ENCODE peak calls at places on chromosomes 3 and 15, in seven cellular contexts. U is AG04450, L is choroid plexus epithelial cell, H is stomach, Y is lower lobe of right lung, I is left ventricle myocardium inferior, C is OCI-LY7. J is an unnamed sample.

GRCh38 chr15:73717206-73717605 is 33.0 kb downstream of the CD276 start:
- DNase-seq in U (no peak), H (no peak), Y (no peak), L (no peak), I (no peak), C (no peak), J (no peak)

GRCh38 chr15:79035111-79035601 is 55.4 kb downstream of the RASGRF1 start:
- DNase-seq in L (peak), C (no peak), H (no peak), U (no peak), I (no peak), Y (no peak), J (peak)

GRCh38 chr3:174162550-174162949 is 696.6 kb upstream of the NAALADL2 start:
- DNase-seq in H (no peak), I (no peak), U (no peak), L (no peak), C (no peak), Y (no peak), J (no peak)

GRCh38 chr3:134640872-134641470 is 9.9 kb downstream of the KY start:
- DNase-seq in L (peak), U (no peak), H (peak), Y (no peak), I (no peak), C (peak), J (peak)

GRCh38 chr3:41118461-41119385 is 80.6 kb upstream of the CTNNB1 start:
- DNase-seq in H (no peak), Y (no peak), I (no peak), L (peak), C (no peak), U (no peak), J (no peak)

GRCh38 chr15:87881001-87881400 is 375.5 kb downstream of the NTRK3 start:
- DNase-seq in Y (no peak), U (no peak), C (no peak), L (no peak), I (no peak), H (no peak), J (no peak)

GRCh38 chr3:133426721-133427120 is 26.9 kb downstream of the BFSP2 start:
- DNase-seq in C (no peak), I (no peak), L (peak), H (no peak), Y (no peak), U (no peak), J (no peak)

GRCh38 chr3:62376906-62377865 is 3.8 kb upstream of the FEZF2 start:
- DNase-seq in C (no peak), H (no peak), Y (no peak), U (no peak), L (no peak), I (no peak), J (no peak)

GRCh38 chr3:25386686-25387271 is 41.3 kb upstream of the RARB start:
- DNase-seq in I (no peak), H (no peak), L (no peak), U (no peak), Y (no peak), C (no peak), J (no peak)

GRCh38 chr3:136860541-136860940 is 1.5 kb upstream of the NCK1 start:
- DNase-seq in C (peak), L (peak), Y (no peak), I (no peak), U (no peak), H (no peak), J (peak)

GRCh38 chr3:152452318-152452717 is 183.6 kb downstream of the MBNL1 start:
- DNase-seq in L (peak), I (no peak), C (no peak), U (no peak), H (no peak), Y (no peak), J (no peak)

GRCh38 chr3:84985795-84986194 is 27.0 kb downstream of the CADM2 start:
- DNase-seq in I (no peak), H (no peak), C (no peak), L (no peak), Y (no peak), U (no peak), J (no peak)

GRCh38 chr3:80263260-80263659 is 495.5 kb upstream of the ROBO1 start:
- DNase-seq in H (no peak), L (no peak), U (no peak), Y (no peak), I (no peak), C (no peak), J (no peak)

GRCh38 chr15:80856809-80857377 is 77.7 kb downstream of the CEMIP start:
- DNase-seq in C (no peak), L (peak), H (peak), Y (peak), I (peak), U (no peak), J (no peak)

GRCh38 chr15:76155742-76156141 is 96.0 kb downstream of the TMEM266 start:
- DNase-seq in H (no peak), C (no peak), I (no peak), U (no peak), Y (no peak), L (no peak), J (no peak)

GRCh38 chr3:12954180-12954579 is 112.8 kb upstream of the RPL32 start:
- DNase-seq in L (no peak), H (no peak), C (no peak), U (no peak), I (no peak), Y (no peak), J (no peak)

GRCh38 chr3:149507491-149508324 is 33.2 kb downstream of the TM4SF4 start:
- DNase-seq in L (peak), C (no peak), I (no peak), U (no peak), H (no peak), Y (peak), J (peak)

GRCh38 chr3:35291837-35292236 is 347.5 kb upstream of the ARPP21 start:
- DNase-seq in I (no peak), H (no peak), U (no peak), L (no peak), Y (no peak), C (no peak), J (no peak)

GRCh38 chr3:106208979-106209378 is 340.2 kb upstream of the CBLB start:
- DNase-seq in Y (no peak), L (peak), H (no peak), I (no peak), C (no peak), U (no peak), J (no peak)

DNA sequence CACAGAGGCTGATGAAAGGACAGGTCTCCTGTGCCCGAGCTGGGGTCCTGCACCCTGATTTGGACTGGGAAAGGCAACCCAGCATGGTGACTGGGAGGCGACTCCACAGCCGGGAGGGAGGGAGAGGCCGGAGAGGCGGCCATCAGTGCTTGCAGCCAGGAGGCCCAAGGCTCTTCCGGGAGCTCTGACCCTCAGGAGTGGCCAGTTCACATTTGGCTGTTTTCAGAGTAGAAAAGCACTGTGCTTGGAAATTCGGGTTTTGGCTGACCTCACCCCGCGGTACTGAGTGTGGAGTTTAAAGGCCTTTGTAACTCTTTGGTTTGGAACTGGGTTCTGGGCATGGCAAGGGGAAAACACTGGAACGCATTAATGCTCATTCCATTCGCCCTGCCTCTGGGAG is 31.9 kb downstream of the SMAD6 start:
- DNase-seq in H (no peak), I (no peak), C (no peak), Y (no peak), L (no peak), U (no peak), J (no peak)
- H3K4me3 ChIP-seq in H (no peak), I (no peak), C (no peak), Y (peak), L (no peak), U (no peak), J (no peak)

GRCh38 chr3:48222616-48223513 is at the start of gene CAMP:
- DNase-seq in C (peak), L (peak), U (no peak), H (peak), Y (peak), I (peak), J (peak)
- H3K4me3 ChIP-seq in C (peak), L (no peak), U (no peak), H (no peak), Y (no peak), I (no peak), J (no peak)

GRCh38 chr15:64842986-64843561 is 1.4 kb downstream of the PLEKHO2 start:
- DNase-seq in L (peak), H (no peak), I (peak), C (peak), Y (peak), U (no peak), J (peak)

GRCh38 chr15:64841258-64842098 is at the start of gene PLEKHO2:
- DNase-seq in H (peak), Y (peak), C (peak), L (peak), U (peak), I (peak), J (peak)

GRCh38 chr15:64843996-64844395 is 2.3 kb downstream of the PLEKHO2 start:
- DNase-seq in I (no peak), U (no peak), Y (no peak), C (no peak), L (no peak), H (no peak), J (peak)

GRCh38 chr15:64844576-64845140 is 2.9 kb downstream of the PLEKHO2 start:
- DNase-seq in Y (no peak), I (no peak), C (peak), L (no peak), U (no peak), H (no peak), J (peak)

GRCh38 chr15:64842099-64842940 is 605 bp downstream of the PLEKHO2 start:
- DNase-seq in Y (no peak), L (peak), C (peak), U (no peak), H (no peak), I (peak), J (peak)
- H3K4me3 ChIP-seq in Y (peak), L (peak), C (peak), U (peak), H (peak), I (peak), J (peak)

DNA sequence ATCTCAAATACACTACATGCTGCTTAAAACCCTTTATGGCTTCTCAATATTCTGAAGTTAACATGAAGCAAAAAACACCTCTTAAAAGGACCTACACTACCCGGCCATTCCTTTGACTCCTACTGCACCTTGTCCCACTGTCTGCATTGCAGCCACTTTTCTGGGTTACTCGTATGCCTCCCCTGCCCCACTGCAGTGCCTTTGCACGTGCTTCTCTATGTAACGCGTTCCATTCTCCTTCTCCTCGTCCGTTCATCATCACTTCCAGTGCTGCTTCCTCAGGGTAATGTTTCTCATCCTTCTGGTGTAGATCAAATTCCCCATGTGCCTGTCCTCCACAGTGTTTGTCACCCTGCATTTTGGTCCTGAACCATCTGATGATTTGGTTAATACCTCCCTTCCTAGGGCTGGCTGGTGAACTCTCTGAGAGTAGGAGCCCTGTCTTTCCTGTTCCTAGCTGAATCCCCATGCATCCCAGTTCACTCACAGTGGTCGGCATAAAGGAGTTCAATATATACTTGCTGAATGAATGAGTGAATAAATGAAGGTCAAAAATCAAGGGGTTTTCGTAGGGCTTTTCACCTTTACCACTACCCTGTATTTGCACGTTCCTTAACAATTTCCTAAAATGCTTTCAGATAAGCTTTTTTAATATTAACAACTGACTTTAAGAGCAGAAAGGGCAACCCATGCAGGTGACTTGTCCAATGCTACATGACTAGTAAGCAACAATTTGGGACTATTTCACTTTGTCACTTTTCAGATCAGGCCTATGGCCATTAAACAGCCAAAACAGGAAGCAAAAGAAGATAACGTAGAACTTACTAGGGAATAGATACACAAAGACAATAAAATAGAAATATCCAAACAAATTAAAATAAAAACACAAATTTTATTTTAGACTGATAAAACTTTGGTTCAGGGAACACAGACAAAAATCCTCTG is 2.4 kb upstream of the STT3B start:
- DNase-seq in L (no peak), I (no peak), C (peak), H (no peak), U (no peak), Y (no peak), J (no peak)
- H3K4me3 ChIP-seq in L (no peak), I (peak), C (peak), H (peak), U (no peak), Y (peak), J (peak)

GRCh38 chr15:38028869-38029268 is 94.4 kb downstream of the TMCO5A start:
- DNase-seq in I (no peak), H (no peak), U (no peak), L (peak), C (no peak), Y (no peak), J (no peak)
- H3K4me3 ChIP-seq in I (no peak), H (no peak), U (no peak), L (no peak), C (no peak), Y (no peak), J (no peak)